ENCODE peak calls at places on chromosomes 7 and 10, in eight cellular contexts. Z is GM06990, H is stomach, I is ascending aorta, Y is mammary epithelial cell, T is coronary artery, C is fibroblast of lung, O is gastrocnemius medialis. K is an unnamed sample.

GRCh38 chr10:27192284-27192683 is 37.1 kb downstream of the MASTL start:
- DNase-seq in Z (no peak), T (no peak), O (peak), I (peak), C (peak), H (no peak), Y (peak), K (no peak)

GRCh38 chr7:55423891-55424290 is 58.8 kb downstream of the LANCL2 start:
- DNase-seq in C (peak), Y (no peak), Z (no peak), T (no peak), I (no peak), H (no peak), O (no peak), K (no peak)

GRCh38 chr7:150371996-150372270 is 3.3 kb downstream of the REPIN1 start:
- DNase-seq in Z (no peak), O (no peak), H (no peak), T (no peak), C (no peak), Y (no peak), I (peak), K (no peak)

GRCh38 chr7:71345485-71345884 is 213.5 kb downstream of the GALNT17 start:
- DNase-seq in T (no peak), Z (no peak), C (no peak), I (no peak), H (no peak), O (no peak), Y (no peak), K (no peak)

GRCh38 chr7:2999078-2999500 is 44.6 kb downstream of the CARD11 start:
- DNase-seq in Z (no peak), T (no peak), H (no peak), I (no peak), C (no peak), Y (no peak), O (no peak), K (no peak)

GRCh38 chr10:74151057-74151878 is at the start of gene ADK:
- DNase-seq in Y (peak), H (peak), T (peak), I (peak), O (peak), C (peak), Z (peak), K (peak)

GRCh38 chr10:77357611-77358010 is 280.0 kb downstream of the KCNMA1 start:
- DNase-seq in I (no peak), T (no peak), H (no peak), O (no peak), Y (peak), C (peak), Z (no peak), K (no peak)

GRCh38 chr10:93818086-93818485 is 60.4 kb downstream of the LGI1 start:
- DNase-seq in Z (no peak), T (peak), H (no peak), I (no peak), Y (no peak), O (no peak), C (no peak), K (no peak)

GRCh38 chr7:142158741-142159496 is 47.4 kb downstream of the MGAM2 start:
- DNase-seq in T (no peak), O (no peak), Y (peak), C (no peak), Z (no peak), H (no peak), I (no peak), K (no peak)

GRCh38 chr7:18086165-18087030 is 58.8 kb upstream of the PRPS1L1 start:
- DNase-seq in T (no peak), C (peak), I (peak), Z (peak), H (no peak), Y (peak), O (no peak), K (peak)

GRCh38 chr10:43735907-43736306 is 87.2 kb upstream of the ZNF32 start:
- DNase-seq in O (no peak), H (no peak), Z (no peak), I (no peak), T (no peak), Y (no peak), C (peak), K (no peak)

GRCh38 chr7:140673063-140673769 is 471 bp downstream of the ADCK2 start:
- DNase-seq in I (peak), C (peak), H (peak), Z (peak), Y (peak), O (no peak), T (no peak), K (peak)

GRCh38 chr10:110206988-110207804 is at the start of gene MXI1:
- DNase-seq in T (peak), O (peak), C (peak), I (peak), Y (peak), Z (peak), H (peak), K (peak)

GRCh38 chr10:128463991-128464755 is 337.9 kb upstream of the MKI67 start:
- DNase-seq in H (peak), Y (peak), O (peak), Z (no peak), T (peak), C (peak), I (peak), K (no peak)

GRCh38 chr7:77989981-77990566 is 191.5 kb downstream of the PHTF2 start:
- DNase-seq in I (no peak), H (peak), T (no peak), Z (no peak), C (no peak), O (no peak), Y (peak), K (peak)

GRCh38 chr7:154204046-154204445 is 151.8 kb downstream of the DPP6 start:
- DNase-seq in Y (no peak), O (no peak), C (no peak), I (no peak), Z (no peak), H (no peak), T (no peak), K (no peak)

GRCh38 chr7:25638042-25638441 is 409.8 kb upstream of the NPVF start:
- DNase-seq in O (no peak), I (no peak), T (no peak), Z (no peak), Y (no peak), C (no peak), H (no peak), K (no peak)

GRCh38 chr10:5625992-5626777 is 40.2 kb downstream of the ASB13 start:
- DNase-seq in Z (no peak), T (no peak), I (no peak), C (no peak), Y (no peak), H (peak), O (no peak), K (no peak)

GRCh38 chr10:132504501-132505272 is 32.9 kb upstream of the INPP5A start:
- DNase-seq in H (no peak), C (no peak), T (no peak), I (no peak), Z (no peak), O (no peak), Y (no peak), K (no peak)

GRCh38 chr7:55593515-55594318 is 21.4 kb upstream of the VOPP1 start:
- DNase-seq in O (no peak), H (peak), Y (peak), T (no peak), I (peak), C (peak), Z (no peak), K (peak)

GRCh38 chr10:131242007-131242406 is 69.5 kb downstream of the TCERG1L start:
- DNase-seq in I (no peak), O (no peak), Z (no peak), H (peak), Y (no peak), C (no peak), T (no peak), K (peak)

GRCh38 chr7:116510795-116511194 is 11.3 kb downstream of the CAV2 start:
- DNase-seq in I (no peak), H (no peak), T (no peak), O (no peak), C (no peak), Z (no peak), Y (no peak), K (no peak)

GRCh38 chr7:155897758-155898386 is 85.6 kb upstream of the SHH start:
- DNase-seq in Z (no peak), T (no peak), C (no peak), H (no peak), Y (no peak), O (no peak), I (no peak), K (no peak)

GRCh38 chr10:132443998-132444876 is 47.2 kb downstream of the PWWP2B start:
- DNase-seq in O (no peak), I (no peak), Z (no peak), C (no peak), Y (no peak), T (no peak), H (no peak), K (no peak)

GRCh38 chr7:26930845-26931244 is 66.5 kb upstream of the SKAP2 start:
- DNase-seq in H (no peak), C (no peak), T (no peak), Y (no peak), Z (no peak), I (no peak), O (no peak), K (no peak)

GRCh38 chr7:130274983-130275649 is 8.5 kb downstream of the CPA2 start:
- DNase-seq in Z (no peak), O (no peak), T (no peak), H (no peak), I (no peak), C (no peak), Y (no peak), K (peak)

GRCh38 chr10:43255644-43256431 is 11.0 kb downstream of the RASGEF1A start:
- DNase-seq in I (peak), Y (no peak), C (peak), O (no peak), H (peak), Z (no peak), T (peak), K (peak)

GRCh38 chr10:101693701-101694055 is 1.3 kb downstream of the FBXW4 start:
- DNase-seq in I (peak), Z (no peak), Y (no peak), T (no peak), O (no peak), C (peak), H (no peak), K (no peak)

GRCh38 chr10:46556515-46557318 is at the start of gene GPRIN2:
- DNase-seq in T (peak), C (no peak), H (peak), Z (no peak), Y (no peak), I (peak), O (no peak), K (peak)

GRCh38 chr7:139827042-139827441 is 2.0 kb upstream of the TBXAS1 start:
- DNase-seq in Z (no peak), O (no peak), H (no peak), Y (no peak), T (no peak), C (no peak), I (no peak), K (no peak)

GRCh38 chr7:132944774-132945173 is 137.1 kb downstream of the CHCHD3 start:
- DNase-seq in H (no peak), Z (no peak), I (no peak), T (no peak), Y (no peak), O (no peak), C (no peak), K (no peak)

GRCh38 chr10:6465437-6465836 is 114.6 kb downstream of the PRKCQ start:
- DNase-seq in C (no peak), T (no peak), O (no peak), Z (no peak), H (no peak), I (no peak), Y (no peak), K (no peak)

GRCh38 chr10:60943372-60944158 is 420 bp downstream of the RHOBTB1 start:
- DNase-seq in Y (peak), H (peak), C (peak), I (peak), O (peak), T (peak), Z (peak), K (peak)

GRCh38 chr7:66507764-66508296 is 120.9 kb upstream of the KCTD7 start:
- DNase-seq in C (no peak), H (no peak), I (no peak), Y (no peak), Z (no peak), T (no peak), O (no peak), K (no peak)

GRCh38 chr10:1515780-1516491 is 221.4 kb downstream of the ADARB2 start:
- DNase-seq in C (no peak), Y (no peak), Z (no peak), O (no peak), I (no peak), T (peak), H (no peak), K (no peak)

GRCh38 chr10:100737359-100738054 is 7.9 kb upstream of the PAX2 start:
- DNase-seq in I (no peak), T (no peak), C (no peak), O (no peak), H (no peak), Y (no peak), Z (no peak), K (peak)

DNA sequence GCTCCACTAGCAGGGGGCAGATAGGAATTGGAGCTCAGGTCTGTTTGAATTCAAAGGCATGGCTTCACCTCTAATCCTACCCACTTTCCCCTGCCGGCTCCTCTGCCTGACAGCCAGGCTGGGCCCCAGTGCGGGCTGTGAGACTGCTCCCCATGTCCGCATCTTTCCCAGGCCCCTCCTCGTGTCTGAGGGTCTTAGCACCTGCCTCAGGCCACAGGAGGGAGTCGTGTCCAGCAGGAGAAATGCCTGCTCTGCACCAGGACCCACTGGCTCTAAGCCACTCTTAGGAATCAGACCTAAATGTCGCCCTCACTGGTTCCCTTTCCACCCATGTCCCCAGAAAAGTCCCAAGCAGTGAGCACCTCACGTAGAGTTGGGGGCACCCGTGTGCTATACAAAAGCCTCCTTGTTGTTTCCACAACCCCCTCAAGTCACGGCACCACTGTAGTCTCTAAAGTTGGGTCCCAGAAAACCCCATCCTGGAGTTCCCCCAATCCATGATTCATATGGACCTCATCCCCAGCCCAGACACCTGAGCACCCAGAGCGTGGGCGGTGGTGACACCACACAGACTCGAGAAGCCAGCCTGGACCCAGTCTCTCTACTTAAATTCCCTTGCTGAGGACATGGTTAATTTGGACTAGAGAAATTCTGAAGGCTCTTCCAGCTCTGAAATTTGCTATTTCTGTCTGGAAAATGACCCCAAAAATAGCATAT is 466.4 kb upstream of the ZMIZ1 start:
- DNase-seq in I (no peak), Z (no peak), C (peak), T (peak), O (no peak), Y (peak), H (no peak), K (no peak)
- TF ChIP-seq CTCF in I (no peak), Z (no peak), C (no peak), T (no peak), O (no peak), Y (no peak), H (no peak), K (no peak)

GRCh38 chr10:106980711-106981460 is 183.6 kb downstream of the SORCS1 start:
- DNase-seq in O (no peak), Y (no peak), I (no peak), Z (peak), C (no peak), H (no peak), T (no peak), K (no peak)
- TF ChIP-seq CTCF in O (no peak), Y (no peak), I (no peak), Z (peak), C (no peak), H (no peak), T (no peak), K (no peak)

GRCh38 chr7:103887853-103888602 is 101.4 kb downstream of the RELN start:
- DNase-seq in H (no peak), O (no peak), Z (no peak), C (no peak), T (no peak), I (no peak), Y (no peak), K (no peak)
- TF ChIP-seq CTCF in H (no peak), O (no peak), Z (no peak), C (no peak), T (no peak), I (no peak), Y (peak), K (no peak)

DNA sequence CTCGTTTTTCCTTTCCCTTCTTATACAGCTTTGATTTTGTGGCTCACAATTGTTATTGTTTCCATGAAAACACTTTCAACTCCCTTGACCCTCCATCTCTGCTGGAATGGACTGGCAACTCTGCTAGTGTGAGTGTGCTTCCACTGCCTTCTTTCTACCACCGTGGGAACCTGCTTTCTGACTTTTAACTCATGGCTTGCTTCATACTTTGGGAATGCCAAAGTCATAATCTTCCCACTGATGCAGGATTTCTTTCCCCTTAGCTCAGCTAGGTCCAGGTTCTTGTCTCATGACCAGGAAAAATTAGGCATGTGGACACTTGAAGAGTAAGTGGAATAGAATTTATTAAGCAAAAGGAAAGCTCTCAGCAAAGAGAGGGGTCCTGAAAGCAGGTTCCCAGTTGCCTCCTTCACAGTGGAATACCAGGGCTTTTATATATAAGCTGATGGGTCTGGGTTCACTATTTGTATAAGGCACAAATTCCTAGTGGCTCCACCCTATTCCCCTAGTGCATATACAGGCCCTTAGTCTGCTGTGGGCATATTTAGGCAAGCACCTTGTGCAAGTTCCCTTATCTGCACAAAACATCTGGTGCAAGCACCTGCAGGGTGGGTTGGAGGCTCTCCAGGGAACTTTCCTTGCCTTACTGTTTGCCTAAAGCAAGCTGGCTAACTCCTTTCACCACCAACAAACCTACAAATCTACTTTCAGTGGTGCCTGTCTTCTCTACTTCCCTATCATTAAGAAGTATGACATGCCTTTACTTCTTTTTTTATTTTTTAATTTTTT is 119.5 kb downstream of the CFAP58 start:
- DNase-seq in C (peak), Y (peak), O (no peak), Z (no peak), H (peak), I (no peak), T (no peak), K (no peak)
- TF ChIP-seq CTCF in C (no peak), Y (no peak), O (no peak), Z (no peak), H (no peak), I (no peak), T (no peak), K (no peak)

DNA sequence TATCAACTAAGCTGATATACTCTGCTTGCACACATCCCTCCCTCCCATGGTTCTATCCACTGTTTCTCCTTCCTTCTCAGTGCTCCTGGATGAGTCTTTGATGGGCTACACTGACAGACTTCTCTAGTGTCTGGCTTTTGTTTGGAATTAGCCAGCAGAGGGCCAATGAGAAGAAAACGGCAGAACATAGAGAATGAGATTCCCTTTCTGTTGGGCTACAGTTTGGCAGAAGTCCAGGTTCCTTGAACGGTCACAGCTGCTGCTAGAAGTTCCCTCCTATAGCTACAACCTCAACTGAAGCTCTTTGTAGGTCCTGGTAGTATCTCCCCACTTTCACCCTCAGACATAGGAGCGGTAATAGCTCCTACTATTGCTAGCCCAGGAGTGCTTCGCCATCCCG is 251.1 kb upstream of the LRRN3 start:
- DNase-seq in O (no peak), Z (no peak), H (no peak), C (peak), Y (peak), T (no peak), I (no peak), K (no peak)
- TF ChIP-seq CTCF in O (no peak), Z (no peak), H (no peak), C (peak), Y (no peak), T (no peak), I (no peak), K (peak)

DNA sequence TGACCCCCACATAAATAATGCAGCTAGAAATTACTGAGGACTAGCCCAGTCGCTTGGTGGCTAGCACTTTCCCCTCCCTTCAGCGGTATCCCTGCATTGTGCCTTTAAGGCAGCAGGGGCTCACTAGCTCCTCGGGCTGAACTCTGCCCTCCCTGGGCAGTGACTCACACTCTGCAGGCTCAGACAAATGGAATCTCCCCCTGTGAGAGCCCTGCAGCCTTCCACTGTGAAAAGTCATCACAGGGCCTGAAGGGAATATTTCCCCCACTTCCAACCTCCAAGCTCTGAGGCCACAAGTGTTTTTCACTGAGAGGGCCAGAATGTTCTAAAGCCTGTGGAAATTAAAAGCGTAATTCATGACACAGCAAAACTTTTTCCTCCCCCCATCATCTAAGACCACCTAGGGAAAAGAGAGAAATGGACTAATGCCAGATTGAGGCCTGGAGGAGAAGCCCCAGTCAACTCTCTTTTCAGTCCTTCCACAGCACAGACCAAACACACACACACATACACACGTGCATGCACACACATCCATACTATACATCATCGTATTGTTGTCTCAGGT is 93.6 kb upstream of the COL1A2 start:
- DNase-seq in Z (no peak), T (peak), Y (peak), C (peak), O (peak), H (peak), I (peak), K (peak)
- TF ChIP-seq CTCF in Z (no peak), T (no peak), Y (no peak), C (peak), O (no peak), H (no peak), I (no peak), K (no peak)

GRCh38 chr7:42110333-42110732 is 126.7 kb downstream of the GLI3 start:
- DNase-seq in Y (no peak), O (no peak), H (no peak), T (no peak), C (no peak), I (no peak), Z (no peak), K (no peak)

GRCh38 chr7:42117201-42117600 is 119.8 kb downstream of the GLI3 start:
- DNase-seq in H (no peak), Z (no peak), C (no peak), Y (no peak), T (no peak), I (no peak), O (no peak), K (no peak)

DNA sequence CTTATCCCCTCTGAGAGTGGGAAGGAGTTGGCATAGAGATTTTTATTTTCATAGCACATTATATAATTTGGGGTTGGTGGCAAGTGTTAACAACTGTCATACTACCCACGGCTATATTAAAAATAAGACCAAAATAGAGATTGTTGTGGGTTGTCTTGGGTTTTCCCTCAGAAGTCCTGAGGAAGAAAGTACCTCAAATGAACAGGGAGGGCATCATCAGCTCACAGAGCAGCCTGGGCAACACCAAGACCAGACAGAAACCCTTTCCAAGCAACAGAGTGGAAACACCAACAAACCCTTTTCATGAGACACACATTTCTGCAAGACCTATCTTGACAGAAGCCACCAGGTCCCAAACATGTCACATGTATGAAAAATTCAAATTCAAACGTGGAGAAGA is 121.2 kb downstream of the GLI3 start:
- DNase-seq in I (no peak), T (no peak), O (no peak), H (no peak), C (no peak), Y (no peak), Z (no peak), K (no peak)
- TF ChIP-seq CTCF in I (no peak), T (no peak), O (no peak), H (no peak), C (no peak), Y (peak), Z (peak), K (no peak)